ENCODE peak calls at places on chromosomes 6 and 20, in four cellular contexts. Q, X, T and U are unnamed samples.

GRCh38 chr6:165668951-165669350 is 5.9 kb upstream of the PDE10A start:
- DNase-seq in Q (no peak), X (no peak), T (no peak), U (no peak)

GRCh38 chr6:9025796-9026195 is 590.5 kb upstream of the SLC35B3 start:
- DNase-seq in Q (no peak), X (no peak), T (no peak), U (no peak)

GRCh38 chr20:50845566-50846211 is 50.8 kb downstream of the BCAS4 start:
- DNase-seq in Q (no peak), X (no peak), T (no peak), U (no peak)

GRCh38 chr6:38131527-38131965 is 312.0 kb downstream of the ZFAND3 start:
- DNase-seq in Q (peak; percentile 94), X (no peak), T (no peak), U (no peak)

GRCh38 chr6:144064831-144065668 is 30.3 kb downstream of the SF3B5 start:
- DNase-seq in Q (peak; percentile 6), X (peak; percentile 74), T (peak; percentile 56), U (no peak)

GRCh38 chr20:57991211-57991841 is 237.1 kb downstream of the ANKRD60 start:
- DNase-seq in Q (no peak), X (no peak), T (no peak), U (no peak)

GRCh38 chr20:41135187-41135887 is 2.0 kb upstream of the PLCG1 start:
- DNase-seq in Q (peak; percentile 56), X (peak; percentile 66), T (peak; percentile 74), U (peak; percentile 42)

GRCh38 chr6:91057689-91058088 is 470.8 kb upstream of the MAP3K7 start:
- DNase-seq in Q (no peak), X (no peak), T (no peak), U (no peak)

GRCh38 chr20:45752747-45753146 is 30.6 kb downstream of the SPINT4 start:
- DNase-seq in Q (no peak), X (no peak), T (no peak), U (no peak)

GRCh38 chr6:3693879-3694278 is 57.6 kb downstream of the PXDC1 start:
- DNase-seq in Q (peak; percentile 23), X (no peak), T (no peak), U (no peak)

GRCh38 chr6:146666909-146667308 is 68.1 kb downstream of the ADGB start:
- DNase-seq in Q (peak; percentile 2), X (no peak), T (no peak), U (no peak)

GRCh38 chr6:146673069-146673468 is 74.3 kb downstream of the ADGB start:
- DNase-seq in Q (no peak), X (no peak), T (no peak), U (no peak)

GRCh38 chr6:146664871-146665270 is 66.1 kb downstream of the ADGB start:
- DNase-seq in Q (no peak), X (no peak), T (no peak), U (no peak)

DNA sequence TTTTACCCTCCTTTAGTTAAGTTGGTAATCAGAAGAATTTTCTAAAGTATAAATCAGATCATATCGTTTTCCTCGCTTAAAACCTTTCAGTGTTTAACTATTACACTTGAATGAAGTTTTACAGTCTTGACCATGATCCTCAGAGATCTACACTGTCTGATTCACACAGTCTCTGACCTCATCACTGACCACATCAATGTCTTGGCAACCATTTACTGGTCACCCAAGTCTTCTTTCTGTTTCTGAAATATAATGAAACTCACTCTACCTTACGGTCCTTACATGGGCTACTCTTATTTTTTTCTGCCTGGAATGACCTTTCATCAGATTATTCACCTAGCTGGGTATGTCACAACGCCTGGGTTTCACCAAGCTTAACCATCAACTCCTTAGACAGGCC is 71.4 kb downstream of the ADGB start:
- DNase-seq in Q (peak; percentile 9), X (no peak), T (no peak), U (no peak)
- H3K4me3 ChIP-seq in Q (no peak overlapping the region), X (no peak overlapping the region), T (no peak overlapping the region), U (no peak overlapping the region)

GRCh38 chr6:16473184-16473907 is 235.0 kb downstream of the GMPR start:
- DNase-seq in Q (no peak), X (no peak), T (no peak), U (no peak)
- H3K4me3 ChIP-seq in Q (no peak overlapping the region), X (no peak overlapping the region), T (no peak overlapping the region), U (no peak overlapping the region)

DNA sequence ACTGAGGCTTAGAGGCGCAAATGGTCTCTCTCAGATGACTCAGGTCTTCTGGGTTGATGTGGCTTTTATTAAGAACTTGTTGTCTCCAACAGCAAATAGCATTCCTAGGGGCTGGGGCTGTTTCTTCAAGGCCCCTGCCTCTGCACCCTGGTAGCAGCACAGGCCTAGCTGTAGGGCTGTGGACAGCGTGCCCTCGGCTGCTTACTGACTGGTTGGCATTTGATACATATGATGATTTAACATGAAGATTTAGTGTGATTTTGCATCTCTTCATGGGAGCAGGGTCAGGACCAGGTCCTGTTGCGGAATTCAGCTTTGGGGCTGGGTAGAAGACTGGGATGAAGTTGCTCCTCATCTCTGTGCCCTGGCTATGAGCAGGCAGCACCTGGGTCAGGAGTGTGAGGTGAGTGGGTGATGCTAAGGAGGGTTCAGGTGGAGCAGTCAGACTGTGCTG is 24.3 kb upstream of the IER3 start:
- DNase-seq in Q (no peak), X (no peak), T (no peak), U (no peak)
- H3K4me3 ChIP-seq in Q (no peak overlapping the region), X (no peak overlapping the region), T (no peak overlapping the region), U (no peak overlapping the region)

GRCh38 chr20:38806855-38807655 is 1.6 kb downstream of the PPP1R16B start:
- DNase-seq in Q (no peak), X (no peak), T (peak; percentile 50), U (peak; percentile 29)

GRCh38 chr20:38805502-38805957 is at the start of gene PPP1R16B:
- DNase-seq in Q (no peak), X (peak; percentile 25), T (peak; percentile 88), U (peak; percentile 63)

GRCh38 chr20:38805958-38806854 is 709 bp downstream of the PPP1R16B start:
- DNase-seq in Q (no peak), X (no peak), T (peak; percentile 42), U (peak; percentile 27)

GRCh38 chr20:38804243-38804642 is 1.3 kb upstream of the PPP1R16B start:
- DNase-seq in Q (no peak), X (no peak), T (peak; percentile 46), U (no peak)

GRCh38 chr20:38804682-38805501 is 605 bp upstream of the PPP1R16B start:
- DNase-seq in Q (no peak), X (peak; percentile 10), T (peak; percentile 91), U (peak; percentile 78)
- H3K4me3 ChIP-seq in Q (peak overlapping the region; percentile 50), X (no peak overlapping the region), T (peak overlapping the region; percentile 83), U (peak overlapping the region; percentile 87)

GRCh38 chr20:39829713-39830112 is 859.3 kb downstream of the MAFB start:
- DNase-seq in Q (no peak), X (no peak), T (no peak), U (no peak)
- H3K4me3 ChIP-seq in Q (no peak overlapping the region), X (no peak overlapping the region), T (no peak overlapping the region), U (no peak overlapping the region)

DNA sequence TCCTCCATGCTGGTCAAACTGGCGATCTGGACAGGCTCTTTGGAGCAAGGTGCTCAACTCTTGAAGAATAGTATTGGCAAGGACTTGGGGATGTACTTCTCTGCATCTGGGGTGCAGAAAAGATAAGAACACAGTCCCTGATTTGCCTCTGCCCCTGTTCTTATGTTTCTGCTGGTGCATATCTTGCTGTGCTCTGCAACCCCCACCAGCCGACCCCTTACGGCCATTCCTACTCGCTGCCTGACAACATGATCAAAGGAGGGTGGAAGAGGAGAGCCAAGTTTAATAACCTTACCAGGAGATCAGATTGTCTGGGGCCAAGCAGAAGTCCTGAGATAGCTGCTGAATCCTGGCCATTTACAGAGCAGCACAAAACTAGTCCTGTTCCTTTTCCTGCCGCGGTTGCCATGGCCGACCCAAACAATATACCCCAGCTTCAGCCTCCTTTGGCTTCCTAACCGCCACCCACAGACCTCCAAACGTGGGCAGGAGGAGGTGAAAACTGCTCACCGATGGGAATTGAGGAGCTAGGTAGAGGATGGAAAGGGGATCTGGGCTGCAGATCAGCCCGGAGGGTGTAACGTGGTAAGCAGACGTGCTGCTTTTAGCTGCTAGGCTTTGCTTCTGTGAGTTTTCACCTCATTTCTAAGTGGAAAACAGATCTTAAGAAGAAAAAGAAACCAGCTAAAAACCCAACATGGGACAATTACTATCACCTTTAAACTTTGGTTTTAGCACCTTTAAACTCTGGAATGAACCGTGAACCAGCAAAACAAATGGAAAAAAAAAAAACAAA is 60.9 kb downstream of the ATXN1 start:
- DNase-seq in Q (no peak), X (no peak), T (no peak), U (peak; percentile 41)
- H3K4me3 ChIP-seq in Q (no peak overlapping the region), X (no peak overlapping the region), T (no peak overlapping the region), U (peak overlapping the region; percentile 54)

GRCh38 chr20:49634116-49634515 is 66.2 kb upstream of the PTGIS start:
- DNase-seq in Q (no peak), X (no peak), T (no peak), U (no peak)
- H3K4me3 ChIP-seq in Q (no peak overlapping the region), X (no peak overlapping the region), T (no peak overlapping the region), U (no peak overlapping the region)

GRCh38 chr6:53984581-53984980 is 126.7 kb upstream of the MLIP start:
- DNase-seq in Q (no peak), X (no peak), T (no peak), U (no peak)

GRCh38 chr6:53985361-53985760 is 125.9 kb upstream of the MLIP start:
- DNase-seq in Q (peak; percentile 69), X (no peak), T (no peak), U (no peak)

GRCh38 chr6:53982361-53983050 is 128.7 kb upstream of the MLIP start:
- DNase-seq in Q (no peak), X (no peak), T (no peak), U (no peak)

GRCh38 chr6:53983301-53983700 is 127.9 kb upstream of the MLIP start:
- DNase-seq in Q (no peak), X (no peak), T (no peak), U (no peak)

DNA sequence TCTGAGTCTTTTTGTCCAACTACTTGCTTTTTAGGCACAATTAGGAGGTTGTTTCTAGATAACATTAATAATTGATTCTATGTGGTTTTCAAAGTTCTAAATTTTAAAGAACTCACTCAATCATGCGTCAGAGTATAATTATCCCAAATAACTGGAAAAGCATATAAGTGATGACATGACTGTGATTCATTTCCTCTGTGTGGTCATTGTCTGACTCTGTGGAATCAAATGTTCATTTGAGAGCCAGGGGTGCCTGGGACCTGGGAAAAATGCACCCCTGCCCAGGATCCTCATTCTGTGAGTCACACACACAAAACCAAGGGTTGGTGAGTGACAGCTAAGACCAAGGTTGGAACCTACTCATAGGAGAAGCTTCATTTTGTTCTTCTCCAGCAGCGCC is 127.1 kb upstream of the MLIP start:
- DNase-seq in Q (peak; percentile 96), X (no peak), T (no peak), U (no peak)
- H3K4me3 ChIP-seq in Q (no peak overlapping the region), X (no peak overlapping the region), T (no peak overlapping the region), U (no peak overlapping the region)

DNA sequence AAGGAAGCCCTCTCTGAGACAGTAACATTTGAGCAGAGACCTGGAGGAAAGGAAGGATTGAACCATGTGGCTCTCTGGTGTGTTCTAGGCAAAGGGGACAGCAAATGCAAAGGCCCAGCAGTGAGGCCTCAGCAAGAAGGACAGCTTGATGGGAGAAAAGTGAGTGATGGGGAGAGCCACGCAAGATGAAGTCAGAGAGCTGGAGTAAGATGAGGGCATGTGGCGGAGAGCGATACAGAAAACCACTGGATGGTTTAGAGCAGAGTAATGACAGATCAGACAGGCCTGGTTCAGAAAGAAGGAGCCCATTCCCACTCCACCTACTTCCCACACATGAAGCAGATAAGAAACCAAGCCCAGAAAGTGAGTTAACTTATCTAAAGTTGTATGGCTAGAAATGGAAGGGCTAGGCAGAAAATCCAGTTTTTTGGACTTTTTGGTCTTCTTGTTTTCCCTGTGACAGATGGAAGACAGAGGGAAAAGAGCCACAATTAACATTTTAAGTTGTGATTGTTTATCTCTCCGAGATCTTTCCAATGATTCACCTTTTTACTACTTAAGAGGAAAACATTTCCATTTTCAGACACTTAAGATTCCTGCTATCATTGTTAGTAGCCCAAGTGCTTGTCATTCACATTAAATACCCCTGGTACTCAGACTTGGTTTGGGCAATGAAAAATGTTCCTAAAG is 723 bp upstream of the SNPH start:
- DNase-seq in Q (no peak), X (no peak), T (no peak), U (no peak)
- H3K4me3 ChIP-seq in Q (peak overlapping the region; percentile 80), X (no peak overlapping the region), T (peak overlapping the region; percentile 81), U (peak overlapping the region; percentile 80)